ENCODE peak calls at places on chromosomes 13 and 19, in eight cellular contexts. E is transverse colon, S is small intestine, T is DND-41, V is aorta, Y is neuronal stem cell, Q is endodermal cell, U is heart right ventricle. N is an unnamed sample.

GRCh38 chr19:14028901-14029300 is 953 bp downstream of the RLN3 start:
- DNase-seq in E (no peak), S (no peak), T (no peak), V (no peak), Y (no peak), Q (no peak), U (no peak), N (no peak)

GRCh38 chr19:11380653-11381534 is 3.2 kb downstream of the EPOR start:
- DNase-seq in E (peak; percentile 96), S (peak; percentile 97), T (peak; percentile 97), V (peak; percentile 95), Y (peak; percentile 97), Q (peak; percentile 99), U (peak; percentile 97), N (peak; percentile 99)

GRCh38 chr13:110265682-110266430 is 41.1 kb downstream of the COL4A1 start:
- DNase-seq in E (no peak), S (no peak), T (no peak), V (peak; percentile 91), Y (no peak), Q (peak; percentile 42), U (peak; percentile 62), N (no peak)

GRCh38 chr19:51986309-51987291 is at the start of gene ZNF350:
- DNase-seq in E (peak; percentile 97), S (peak; percentile 97), T (peak; percentile 95), V (peak; percentile 94), Y (peak; percentile 71), Q (peak; percentile 90), U (peak; percentile 97), N (peak; percentile 87)

GRCh38 chr19:29620931-29621351 is 14.9 kb downstream of the POP4 start:
- DNase-seq in E (peak; percentile 18), S (no peak), T (peak; percentile 11), V (no peak), Y (no peak), Q (no peak), U (no peak), N (no peak)

GRCh38 chr19:2291185-2291751 is 9.3 kb upstream of the PEAK3 start:
- DNase-seq in E (no peak), S (no peak), T (no peak), V (peak; percentile 45), Y (peak; percentile 71), Q (peak; percentile 90), U (no peak), N (no peak)

GRCh38 chr13:113116206-113116800 is 6.3 kb upstream of the F10 start:
- DNase-seq in E (no peak), S (no peak), T (no peak), V (no peak), Y (no peak), Q (peak; percentile 24), U (no peak), N (no peak)

GRCh38 chr19:58009666-58010301 is 7.2 kb upstream of the ZNF606 start:
- DNase-seq in E (peak; percentile 84), S (peak; percentile 51), T (peak; percentile 88), V (peak; percentile 71), Y (peak; percentile 29), Q (peak; percentile 89), U (peak; percentile 90), N (peak; percentile 6)

GRCh38 chr19:58279042-58279924 is 528 bp downstream of the ZNF8 start:
- DNase-seq in E (peak; percentile 63), S (peak; percentile 75), T (peak; percentile 49), V (peak; percentile 79), Y (no peak), Q (peak; percentile 89), U (peak; percentile 89), N (peak; percentile 58)

GRCh38 chr13:72221276-72221962 is 354.4 kb upstream of the DACH1 start:
- DNase-seq in E (peak; percentile 40), S (peak; percentile 36), T (peak; percentile 20), V (no peak), Y (no peak), Q (peak; percentile 93), U (no peak), N (no peak)

GRCh38 chr19:21221653-21222052 is 79.8 kb downstream of the ZNF431 start:
- DNase-seq in E (no peak), S (no peak), T (no peak), V (no peak), Y (no peak), Q (no peak), U (no peak), N (no peak)

GRCh38 chr19:3471954-3472655 is 8.2 kb downstream of the SMIM24 start:
- DNase-seq in E (peak; percentile 32), S (no peak), T (peak; percentile 57), V (peak; percentile 63), Y (no peak), Q (peak; percentile 80), U (peak; percentile 34), N (no peak)

GRCh38 chr13:95195146-95195545 is 106.1 kb downstream of the ABCC4 start:
- DNase-seq in E (no peak), S (no peak), T (no peak), V (no peak), Y (no peak), Q (peak; percentile 3), U (no peak), N (no peak)

GRCh38 chr13:27523345-27524073 is 73.1 kb upstream of the MTIF3 start:
- DNase-seq in E (no peak), S (no peak), T (peak; percentile 39), V (no peak), Y (no peak), Q (no peak), U (peak; percentile 23), N (no peak)

GRCh38 chr13:46182491-46182877 is 507 bp upstream of the LCP1 start:
- DNase-seq in E (no peak), S (no peak), T (no peak), V (no peak), Y (no peak), Q (no peak), U (no peak), N (no peak)

GRCh38 chr19:13463296-13463695 is 43.0 kb downstream of the CACNA1A start:
- DNase-seq in E (no peak), S (no peak), T (peak; percentile 64), V (no peak), Y (peak; percentile 62), Q (peak; percentile 88), U (peak; percentile 5), N (no peak)

GRCh38 chr13:33184530-33184929 is 101.0 kb downstream of the STARD13 start:
- DNase-seq in E (no peak), S (no peak), T (no peak), V (no peak), Y (no peak), Q (no peak), U (no peak), N (no peak)

GRCh38 chr13:105991622-105992254 is 543.7 kb downstream of the EFNB2 start:
- DNase-seq in E (no peak), S (no peak), T (no peak), V (no peak), Y (no peak), Q (no peak), U (no peak), N (no peak)

GRCh38 chr13:36571444-36571843 is 102.4 kb upstream of the SERTM1 start:
- DNase-seq in E (no peak), S (no peak), T (no peak), V (no peak), Y (no peak), Q (no peak), U (no peak), N (no peak)

GRCh38 chr19:18274776-18275356 is 614 bp upstream of the IQCN start:
- DNase-seq in E (peak; percentile 92), S (peak; percentile 95), T (no peak), V (peak; percentile 90), Y (no peak), Q (peak; percentile 76), U (peak; percentile 88), N (peak; percentile 71)

GRCh38 chr13:52162279-52163101 is 3.1 kb upstream of the NEK3 start:
- DNase-seq in E (no peak), S (peak; percentile 56), T (no peak), V (no peak), Y (peak; percentile 21), Q (no peak), U (no peak), N (no peak)

GRCh38 chr13:52695856-52696255 is 43.2 kb downstream of the SUGT1 start:
- DNase-seq in E (no peak), S (no peak), T (no peak), V (no peak), Y (no peak), Q (no peak), U (no peak), N (no peak)

DNA sequence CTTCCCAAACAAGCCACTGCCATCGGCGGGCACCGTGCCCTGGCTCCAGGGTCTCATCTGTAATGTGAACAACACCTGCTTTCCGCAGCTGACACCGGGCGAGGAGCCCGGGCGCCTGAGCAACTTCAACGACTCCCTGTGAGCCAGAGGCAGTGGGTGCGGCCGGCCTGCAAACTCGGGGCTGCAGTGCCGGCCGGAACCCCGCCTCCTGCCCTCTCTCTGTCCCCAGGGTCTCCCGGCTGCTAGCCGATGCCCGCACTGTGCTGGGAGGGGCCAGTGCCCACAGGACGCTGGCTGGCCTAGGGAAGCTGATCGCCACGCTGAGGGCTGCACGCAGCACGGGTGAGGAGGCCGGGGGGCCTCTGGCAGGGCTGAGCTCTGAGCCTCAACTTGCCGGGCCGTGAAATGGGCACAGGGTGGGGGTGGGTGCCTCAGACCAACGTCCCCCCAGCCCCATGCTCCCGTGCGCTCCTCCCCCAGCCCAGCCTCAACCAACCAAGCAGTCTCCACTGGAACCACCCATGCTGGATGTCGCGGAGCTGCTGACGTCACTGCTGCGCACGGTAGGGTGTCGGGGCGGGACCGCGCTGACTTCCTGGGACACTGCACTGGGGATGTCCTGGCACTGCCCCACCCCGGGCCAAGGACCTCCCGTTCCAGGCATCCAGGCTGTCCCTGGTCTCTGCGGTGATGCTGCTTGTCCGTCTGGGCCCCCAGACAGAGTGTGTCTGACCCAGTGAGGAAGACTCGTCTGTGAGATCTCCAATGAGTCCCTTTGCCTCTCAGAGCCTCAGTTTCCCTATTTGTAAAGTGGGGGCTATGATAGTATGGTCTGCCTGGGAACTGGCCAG is 2.2 kb downstream of the ABCA7 start:
- DNase-seq in E (peak; percentile 94), S (peak; percentile 84), T (no peak), V (no peak), Y (no peak), Q (peak; percentile 49), U (no peak), N (no peak)
- H3K4me1 ChIP-seq in E (peaks cover 37% of the 10 kb centered on the region), S (no peaks in the 10 kb centered on the region), T (peaks cover 48% of the 10 kb centered on the region), V (no peaks in the 10 kb centered on the region), Y (peaks cover 7% of the 10 kb centered on the region), Q (no peaks in the 10 kb centered on the region), U (peaks cover 22% of the 10 kb centered on the region), N (peaks cover 44% of the 10 kb centered on the region)

GRCh38 chr13:103473081-103473480 is 406.9 kb upstream of the SLC10A2 start:
- DNase-seq in E (no peak), S (no peak), T (no peak), V (no peak), Y (no peak), Q (no peak), U (no peak), N (no peak)
- H3K36me3 ChIP-seq in E (no peaks in the 10 kb centered on the region), S (no peaks in the 10 kb centered on the region), T (no peaks in the 10 kb centered on the region), V (no peaks in the 10 kb centered on the region), Y (no peaks in the 10 kb centered on the region), Q (no peaks in the 10 kb centered on the region), U (no peaks in the 10 kb centered on the region), N (no peaks in the 10 kb centered on the region)

GRCh38 chr19:49390131-49390977 is 2.3 kb downstream of the KASH5 start:
- DNase-seq in E (no peak), S (no peak), T (no peak), V (no peak), Y (no peak), Q (no peak), U (no peak), N (no peak)
- H3K27me3 ChIP-seq in E (peaks cover 8% of the 10 kb centered on the region), S (no peaks in the 10 kb centered on the region), T (no peaks in the 10 kb centered on the region), V (no peaks in the 10 kb centered on the region), Y (peaks cover 7% of the 10 kb centered on the region), Q (peaks cover 9% of the 10 kb centered on the region), U (peaks cover 5% of the 10 kb centered on the region), N (no peaks in the 10 kb centered on the region)

GRCh38 chr13:34822681-34823080 is 119.4 kb upstream of the NBEA start:
- DNase-seq in E (no peak), S (no peak), T (no peak), V (no peak), Y (no peak), Q (no peak), U (no peak), N (no peak)
- H3K4me1 ChIP-seq in E (no peaks in the 10 kb centered on the region), S (no peaks in the 10 kb centered on the region), T (no peaks in the 10 kb centered on the region), V (no peaks in the 10 kb centered on the region), Y (no peaks in the 10 kb centered on the region), Q (no peaks in the 10 kb centered on the region), U (no peaks in the 10 kb centered on the region), N (no peaks in the 10 kb centered on the region)

N was measured in CD8-positive, alpha-beta memory T cell.